ENCODE peak calls at places on chromosome X, in four cellular contexts. One of them, this sample, is unnamed. For H3K4me1, the result is how much of the 10 kb centered on the place peaks cover.

GRCh38 chrX:11105080-11105479 is 6.1 kb upstream of the HCCS start:
- DNase-seq in GM12878: no peak
- DNase-seq in A549: peak
- DNase-seq in K562: peak
- DNase-seq in this sample: peak

GRCh38 chrX:34813618-34814017 is 129.0 kb upstream of the FAM47B start:
- DNase-seq in GM12878: no peak
- DNase-seq in A549: no peak
- DNase-seq in K562: no peak
- DNase-seq in this sample: peak

GRCh38 chrX:112008724-112009123 is 73.9 kb downstream of the TRPC5 start:
- DNase-seq in GM12878: no peak
- DNase-seq in A549: no peak
- DNase-seq in K562: no peak
- DNase-seq in this sample: no peak

GRCh38 chrX:129678881-129679195 is 24.1 kb upstream of the APLN start:
- DNase-seq in GM12878: no peak
- DNase-seq in A549: no peak
- DNase-seq in K562: no peak
- DNase-seq in this sample: no peak

GRCh38 chrX:73337366-73337765 is 109.5 kb upstream of the CDX4 start:
- DNase-seq in GM12878: no peak
- DNase-seq in A549: no peak
- DNase-seq in K562: no peak
- DNase-seq in this sample: no peak

GRCh38 chrX:84118769-84119168 is 69.2 kb downstream of the RPS6KA6 start:
- DNase-seq in GM12878: no peak
- DNase-seq in A549: no peak
- DNase-seq in K562: no peak
- DNase-seq in this sample: no peak

GRCh38 chrX:40755291-40756249 is 20.2 kb upstream of the MED14 start:
- DNase-seq in GM12878: no peak
- DNase-seq in A549: no peak
- DNase-seq in K562: no peak
- DNase-seq in this sample: peak

GRCh38 chrX:39245024-39245423 is 443.8 kb downstream of the MID1IP1 start:
- DNase-seq in GM12878: no peak
- DNase-seq in A549: no peak
- DNase-seq in K562: no peak
- DNase-seq in this sample: no peak

GRCh38 chrX:94813541-94813940 is 1139.5 kb downstream of the FAM133A start:
- DNase-seq in GM12878: no peak
- DNase-seq in A549: no peak
- DNase-seq in K562: no peak
- DNase-seq in this sample: no peak

GRCh38 chrX:72258174-72258573 is 18.9 kb downstream of the RPS4X start:
- DNase-seq in GM12878: no peak
- DNase-seq in A549: peak
- DNase-seq in K562: no peak
- DNase-seq in this sample: peak
- TF ChIP-seq ELK1 in GM12878: no peak
- TF ChIP-seq ELK1 in A549: no peak
- TF ChIP-seq ELK1 in K562: no peak
- TF ChIP-seq ELK1 in this sample: no peak

GRCh38 chrX:71543316-71543715 is 10.4 kb downstream of the OGT start:
- DNase-seq in GM12878: no peak
- DNase-seq in A549: peak
- DNase-seq in K562: no peak
- DNase-seq in this sample: peak
- H3K4me1 ChIP-seq in GM12878: under half
- H3K4me1 ChIP-seq in A549: half or more
- H3K4me1 ChIP-seq in K562: under half
- H3K4me1 ChIP-seq in this sample: under half

GRCh38 chrX:120743266-120743665 is 113.4 kb upstream of the C1GALT1C1 start:
- DNase-seq in GM12878: no peak
- DNase-seq in A549: no peak
- DNase-seq in K562: no peak
- DNase-seq in this sample: no peak
- TF ChIP-seq ELK1 in GM12878: no peak
- TF ChIP-seq ELK1 in A549: no peak
- TF ChIP-seq ELK1 in K562: no peak
- TF ChIP-seq ELK1 in this sample: no peak

GRCh38 chrX:109886122-109886761 is 116.7 kb upstream of the TMEM164 start:
- DNase-seq in GM12878: no peak
- DNase-seq in A549: peak
- DNase-seq in K562: peak
- DNase-seq in this sample: peak

GRCh38 chrX:109890300-109890699 is 112.6 kb upstream of the TMEM164 start:
- DNase-seq in GM12878: no peak
- DNase-seq in A549: no peak
- DNase-seq in K562: no peak
- DNase-seq in this sample: no peak

GRCh38 chrX:109890910-109891502 is 111.9 kb upstream of the TMEM164 start:
- DNase-seq in GM12878: no peak
- DNase-seq in A549: peak
- DNase-seq in K562: peak
- DNase-seq in this sample: peak

DNA sequence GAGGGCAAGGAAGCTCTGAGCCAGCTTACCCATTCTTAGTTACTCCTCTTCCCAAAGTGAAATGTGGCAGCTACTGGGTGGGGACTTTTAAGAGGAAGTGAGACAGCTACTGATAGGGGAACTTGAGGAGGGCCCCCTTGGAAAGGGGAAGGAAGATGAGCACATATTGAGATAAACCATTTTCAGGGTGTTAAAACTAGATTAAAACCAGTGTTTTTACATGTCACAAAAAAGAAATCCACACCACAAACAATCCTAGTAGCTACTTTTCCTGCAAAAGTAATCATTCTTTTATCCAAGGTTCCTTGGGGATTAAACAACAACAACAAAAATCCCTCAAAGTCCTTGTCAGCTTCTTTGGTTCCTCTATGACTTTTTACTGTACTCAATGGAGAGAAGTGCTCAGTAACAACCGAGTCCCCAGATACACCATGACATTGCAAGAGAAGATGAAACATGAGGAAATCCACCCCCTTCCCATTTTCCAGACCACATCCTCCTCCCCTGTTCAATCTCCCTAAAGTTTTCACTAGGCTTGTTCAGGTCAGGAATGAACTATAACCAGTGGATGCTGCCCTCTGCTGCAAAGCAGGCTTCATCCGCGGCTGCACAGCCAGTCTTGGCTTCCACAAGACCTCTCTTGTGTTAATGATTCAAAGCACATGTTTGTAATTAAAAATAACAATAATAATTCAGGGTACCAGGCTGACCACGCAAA is 113.5 kb upstream of the TMEM164 start:
- DNase-seq in GM12878: peak
- DNase-seq in A549: no peak
- DNase-seq in K562: peak
- DNase-seq in this sample: peak
- H3K4me1 ChIP-seq in GM12878: under half
- H3K4me1 ChIP-seq in A549: under half
- H3K4me1 ChIP-seq in K562: under half
- H3K4me1 ChIP-seq in this sample: under half